ENCODE peak calls at places on chromosomes 13 and 19, in nine cellular contexts. E is amniotic stem cell; H is MCF 10A; U is thoracic aorta; O is CD8-positive, alpha-beta memory T cell; Q is effector CD4-positive, alpha-beta T cell; M is EL; F is HS-5; I is fibroblast of gingiva. X is an unnamed sample.

GRCh38 chr19:18053571-18054219 is 33.0 kb downstream of the IL12RB1 start:
- DNase-seq in E (no peak), H (no peak), U (no peak), O (no peak), Q (no peak), M (peak), F (peak), I (peak), X (no peak)

GRCh38 chr19:43575955-43576451 is 402 bp downstream of the PINLYP start:
- DNase-seq in E (no peak), H (no peak), U (no peak), O (no peak), Q (no peak), M (no peak), F (no peak), I (no peak), X (no peak)

GRCh38 chr19:43574424-43575155 is 737 bp downstream of the XRCC1 start:
- DNase-seq in E (no peak), H (peak), U (no peak), O (no peak), Q (no peak), M (peak), F (no peak), I (no peak), X (no peak)

GRCh38 chr19:17469092-17469370 is 1.3 kb upstream of the SLC27A1 start:
- DNase-seq in E (no peak), H (no peak), U (no peak), O (no peak), Q (no peak), M (no peak), F (no peak), I (no peak), X (no peak)

GRCh38 chr19:53977991-53978731 is 13.3 kb upstream of the CACNG6 start:
- DNase-seq in E (no peak), H (no peak), U (peak), O (peak), Q (no peak), M (peak), F (peak), I (peak), X (peak)

GRCh38 chr13:114142640-114143490 is 10.4 kb upstream of the RASA3 start:
- DNase-seq in E (no peak), H (no peak), U (no peak), O (peak), Q (peak), M (no peak), F (no peak), I (no peak), X (no peak)

GRCh38 chr19:12293771-12294307 is 844 bp downstream of the ZNF44 start:
- DNase-seq in E (peak), H (peak), U (no peak), O (peak), Q (peak), M (peak), F (peak), I (peak), X (peak)

GRCh38 chr19:7421941-7422744 is 66.7 kb downstream of the PEX11G start:
- DNase-seq in E (no peak), H (peak), U (no peak), O (no peak), Q (no peak), M (no peak), F (no peak), I (no peak), X (no peak)

X was measured in left ventricle myocardium superior.